ENCODE peak calls at places on chromosomes 3 and 15, in eight cellular contexts. T is lung, X is hepatocyte, A is Panc1, E is endodermal cell, L is gastrocnemius medialis, C is dorsolateral prefrontal cortex, O is transverse colon. P is an unnamed sample.

GRCh38 chr3:110459021-110459420 is 612.6 kb upstream of the NECTIN3 start:
- DNase-seq in E (no peak), C (no peak), X (no peak), A (no peak), L (no peak), T (no peak), O (no peak), P (no peak)

GRCh38 chr15:79442911-79443310 is 10.8 kb downstream of the MINAR1 start:
- DNase-seq in L (peak; percentile 44), X (no peak), E (no peak), O (no peak), C (no peak), A (no peak), T (no peak), P (no peak)

GRCh38 chr3:169668081-169668956 is 4.8 kb upstream of the MECOM start:
- DNase-seq in E (peak; percentile 80), L (no peak), T (no peak), O (peak; percentile 40), C (no peak), A (no peak), X (peak; percentile 62), P (no peak)

GRCh38 chr15:62296756-62297507 is 131.8 kb upstream of the C2CD4B start:
- DNase-seq in T (no peak), A (no peak), E (peak; percentile 72), L (no peak), O (no peak), X (no peak), C (no peak), P (no peak)

GRCh38 chr3:119817964-119818363 is 36.1 kb downstream of the NR1I2 start:
- DNase-seq in A (no peak), L (no peak), O (no peak), C (no peak), T (no peak), E (peak; percentile 49), X (no peak), P (no peak)

GRCh38 chr15:38069001-38069400 is 134.6 kb downstream of the TMCO5A start:
- DNase-seq in X (peak; percentile 76), C (no peak), T (peak; percentile 40), A (no peak), L (peak; percentile 7), O (peak; percentile 28), E (no peak), P (peak; percentile 22)

GRCh38 chr3:104947946-104948345 is 418.8 kb upstream of the ALCAM start:
- DNase-seq in T (no peak), X (no peak), E (no peak), L (no peak), C (no peak), O (no peak), A (no peak), P (no peak)

GRCh38 chr15:26376243-26376642 is 396.6 kb downstream of the GABRB3 start:
- DNase-seq in A (no peak), X (no peak), T (no peak), L (no peak), O (no peak), C (peak; percentile 53), E (no peak), P (no peak)

GRCh38 chr3:186160691-186161243 is 51.9 kb upstream of the ETV5 start:
- DNase-seq in C (no peak), L (no peak), O (no peak), A (no peak), X (peak; percentile 32), T (no peak), E (no peak), P (no peak)

GRCh38 chr15:70328137-70329115 is 230.7 kb upstream of the TLE3 start:
- DNase-seq in C (no peak), O (peak; percentile 43), X (no peak), T (no peak), E (peak; percentile 25), L (peak; percentile 29), A (no peak), P (no peak)

GRCh38 chr3:55896155-55896554 is 409.0 kb upstream of the WNT5A start:
- DNase-seq in L (no peak), A (no peak), E (no peak), T (no peak), O (no peak), X (no peak), C (no peak), P (no peak)

GRCh38 chr3:155352900-155353490 is 59.5 kb upstream of the STRIT1 start:
- DNase-seq in C (no peak), L (no peak), T (no peak), X (peak; percentile 37), E (no peak), A (peak; percentile 24), O (no peak), P (no peak)

GRCh38 chr3:98655666-98656065 is 62.3 kb upstream of the CPOX start:
- DNase-seq in C (no peak), O (no peak), X (no peak), E (no peak), A (no peak), L (no peak), T (no peak), P (no peak)

GRCh38 chr3:98646680-98647079 is 53.3 kb upstream of the CPOX start:
- DNase-seq in A (no peak), L (no peak), X (no peak), T (no peak), C (no peak), O (no peak), E (no peak), P (no peak)

GRCh38 chr3:98650966-98651765 is 57.8 kb upstream of the CPOX start:
- DNase-seq in C (no peak), L (no peak), X (no peak), A (no peak), O (no peak), T (no peak), E (no peak), P (no peak)

GRCh38 chr3:98647197-98647596 is 53.8 kb upstream of the CPOX start:
- DNase-seq in X (no peak), C (no peak), O (no peak), A (no peak), E (no peak), T (no peak), L (no peak), P (no peak)

DNA sequence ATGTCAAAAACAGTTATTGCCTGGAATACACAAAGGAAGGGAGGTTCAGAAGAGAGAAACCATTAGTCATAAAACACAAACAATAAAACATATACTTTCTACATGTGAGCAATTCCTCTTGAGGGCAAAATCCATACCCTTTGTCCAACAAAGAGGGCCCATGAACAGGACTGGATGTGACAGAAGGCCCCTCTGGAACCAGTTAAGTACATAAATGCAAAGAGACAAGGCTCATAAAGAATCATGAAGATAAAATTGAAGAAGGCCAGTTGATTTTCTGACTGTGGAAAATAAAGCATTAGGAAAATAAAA is 58.3 kb upstream of the CPOX start:
- DNase-seq in A (no peak), L (no peak), C (no peak), O (no peak), T (no peak), E (no peak), X (no peak), P (no peak)
- H3K27me3 ChIP-seq in A (peaks cover 6% of the 10 kb centered on the region), L (no peaks in the 10 kb centered on the region), C (no peaks in the 10 kb centered on the region), O (peaks cover 3% of the 10 kb centered on the region), T (no peaks in the 10 kb centered on the region), E (peaks cover 8% of the 10 kb centered on the region), X (no peaks in the 10 kb centered on the region), P (no peaks in the 10 kb centered on the region)

DNA sequence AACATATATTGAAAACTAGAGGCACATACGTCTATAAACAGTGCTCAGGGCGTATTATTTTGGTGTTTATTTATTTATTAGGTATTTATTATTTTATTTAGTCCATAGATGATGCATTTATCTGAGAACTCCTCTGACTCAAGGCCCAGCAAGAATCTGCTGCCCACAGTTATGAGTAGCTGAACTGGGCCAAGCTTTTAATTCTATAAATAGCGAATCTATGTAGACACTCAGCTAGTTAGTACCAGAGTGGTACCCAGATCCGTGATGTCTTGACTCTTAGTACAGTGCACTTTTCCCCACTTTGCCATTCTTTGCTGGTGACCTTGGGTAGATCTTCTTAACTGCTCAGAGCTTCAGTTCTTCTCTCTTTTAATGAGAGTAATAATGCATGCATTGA is 370.4 kb upstream of the TPRG1 start:
- DNase-seq in A (no peak), T (no peak), X (no peak), O (no peak), E (no peak), C (no peak), L (no peak), P (no peak)
- H3K27ac ChIP-seq in A (no peak overlapping the region), T (no peak overlapping the region), X (no peak overlapping the region), O (no peak overlapping the region), E (no peak overlapping the region), C (no peak overlapping the region), L (no peak overlapping the region), P (no peak overlapping the region)

GRCh38 chr3:46222435-46223161 is 14.5 kb upstream of the CCR1 start:
- DNase-seq in L (no peak), T (no peak), O (no peak), A (no peak), C (no peak), X (no peak), E (no peak), P (no peak)

GRCh38 chr3:46231323-46231722 is 10.9 kb upstream of the CCR3 start:
- DNase-seq in C (no peak), A (no peak), O (no peak), E (no peak), L (no peak), X (no peak), T (no peak), P (no peak)

GRCh38 chr3:46233194-46233593 is 9.1 kb upstream of the CCR3 start:
- DNase-seq in X (no peak), A (no peak), L (no peak), T (no peak), C (no peak), E (no peak), O (no peak), P (no peak)

GRCh38 chr3:46228259-46229222 is 13.7 kb upstream of the CCR3 start:
- DNase-seq in C (no peak), T (no peak), A (no peak), E (no peak), X (peak; percentile 49), O (no peak), L (no peak), P (no peak)
- H3K27me3 ChIP-seq in C (peaks cover 5% of the 10 kb centered on the region), T (no peaks in the 10 kb centered on the region), A (peaks cover 2% of the 10 kb centered on the region), E (no peaks in the 10 kb centered on the region), X (no peaks in the 10 kb centered on the region), O (no peaks in the 10 kb centered on the region), L (no peaks in the 10 kb centered on the region), P (no peaks in the 10 kb centered on the region)

GRCh38 chr3:12961726-12962036 is 111.5 kb downstream of the IQSEC1 start:
- DNase-seq in A (no peak), E (no peak), O (no peak), T (no peak), X (no peak), C (no peak), L (no peak), P (no peak)

GRCh38 chr3:12963869-12964712 is 109.1 kb downstream of the IQSEC1 start:
- DNase-seq in L (no peak), E (no peak), C (no peak), T (no peak), A (no peak), O (no peak), X (no peak), P (no peak)

GRCh38 chr3:12964713-12965612 is 108.3 kb downstream of the IQSEC1 start:
- DNase-seq in O (no peak), C (no peak), X (peak; percentile 69), A (no peak), E (no peak), L (no peak), T (no peak), P (no peak)

GRCh38 chr3:12962292-12962691 is 110.9 kb downstream of the IQSEC1 start:
- DNase-seq in C (no peak), X (no peak), O (no peak), A (no peak), T (no peak), E (no peak), L (no peak), P (no peak)

GRCh38 chr3:12963184-12963868 is 109.9 kb downstream of the IQSEC1 start:
- DNase-seq in C (no peak), E (no peak), L (no peak), X (no peak), A (no peak), O (no peak), T (no peak), P (no peak)
- H3K27ac ChIP-seq in C (peak overlapping the region; percentile 80), E (no peak overlapping the region), L (peak overlapping the region; percentile 11), X (no peak overlapping the region), A (no peak overlapping the region), O (no peak overlapping the region), T (peak overlapping the region; percentile 74), P (no peak overlapping the region)